ENCODE peak calls at places on chromosome 18, in seven cellular contexts. N is RPMI7951, U is T-helper 2 cell, T is kidney, I is NCI-H446 treated with DMSO at 0.1 percent for 48 hours, G is ureter, O is KG1. H is an unnamed sample.

GRCh38 chr18:6219116-6219717 is 195.5 kb downstream of the L3MBTL4 start:
- DNase-seq in N (no peak), U (no peak), T (no peak), I (no peak), G (no peak), O (peak; percentile 3), H (peak; percentile 34)

GRCh38 chr18:58635891-58636290 is 7.0 kb upstream of the ALPK2 start:
- DNase-seq in N (peak; percentile 73), U (no peak), T (no peak), I (no peak), G (no peak), O (no peak), H (no peak)

GRCh38 chr18:63567276-63567675 is 19.9 kb upstream of the SERPINB13 start:
- DNase-seq in N (no peak), U (no peak), T (no peak), I (no peak), G (no peak), O (no peak), H (no peak)

GRCh38 chr18:32439802-32440201 is 30.9 kb downstream of the GAREM1 start:
- DNase-seq in N (no peak), U (no peak), T (no peak), I (no peak), G (no peak), O (no peak), H (no peak)

GRCh38 chr18:13359195-13359594 is 140.6 kb downstream of the LDLRAD4 start:
- DNase-seq in N (no peak), U (no peak), T (no peak), I (no peak), G (no peak), O (no peak), H (no peak)

GRCh38 chr18:73101977-73102376 is 234.2 kb upstream of the NETO1 start:
- DNase-seq in N (no peak), U (no peak), T (no peak), I (no peak), G (no peak), O (no peak), H (no peak)

GRCh38 chr18:31424383-31424988 is 23.1 kb upstream of the DSG3 start:
- DNase-seq in N (no peak), U (no peak), T (no peak), I (no peak), G (no peak), O (peak; percentile 4), H (no peak)

GRCh38 chr18:36633961-36634412 is 194.8 kb downstream of the TPGS2 start:
- DNase-seq in N (peak; percentile 77), U (no peak), T (no peak), I (no peak), G (no peak), O (no peak), H (no peak)

GRCh38 chr18:67484458-67484857 is 32.1 kb downstream of the DSEL start:
- DNase-seq in N (no peak), U (no peak), T (no peak), I (no peak), G (no peak), O (no peak), H (no peak)

GRCh38 chr18:77528877-77529276 is 279.2 kb downstream of the GALR1 start:
- DNase-seq in N (no peak), U (no peak), T (no peak), I (no peak), G (no peak), O (no peak), H (no peak)

GRCh38 chr18:45619062-45619825 is 4.0 kb downstream of the SLC14A2 start:
- DNase-seq in N (no peak), U (no peak), T (peak; percentile 54), I (peak; percentile 62), G (peak; percentile 63), O (no peak), H (no peak)

GRCh38 chr18:73839441-73839840 is 308.2 kb downstream of the FBXO15 start:
- DNase-seq in N (no peak), U (no peak), T (no peak), I (no peak), G (no peak), O (no peak), H (no peak)

GRCh38 chr18:48589797-48590519 is 51.1 kb downstream of the CTIF start:
- DNase-seq in N (peak; percentile 45), U (no peak), T (no peak), I (peak; percentile 52), G (peak; percentile 65), O (no peak), H (no peak)

GRCh38 chr18:34153711-34154110 is 71.0 kb downstream of the NOL4 start:
- DNase-seq in N (peak; percentile 58), U (no peak), T (no peak), I (no peak), G (no peak), O (no peak), H (no peak)

GRCh38 chr18:48714873-48715272 is 176.0 kb downstream of the CTIF start:
- DNase-seq in N (no peak), U (no peak), T (no peak), I (no peak), G (no peak), O (no peak), H (no peak)

GRCh38 chr18:13620818-13621445 is 105.4 kb downstream of the FAM210A start:
- DNase-seq in N (no peak), U (no peak), T (no peak), I (no peak), G (peak; percentile 37), O (no peak), H (no peak)

GRCh38 chr18:21391074-21391673 is 149.1 kb downstream of the GREB1L start:
- DNase-seq in N (peak; percentile 72), U (no peak), T (no peak), I (no peak), G (no peak), O (no peak), H (no peak)

GRCh38 chr18:9365406-9365805 is 30.8 kb downstream of the TWSG1 start:
- DNase-seq in N (no peak), U (no peak), T (no peak), I (no peak), G (no peak), O (no peak), H (no peak)

GRCh38 chr18:58639751-58640427 is 11.0 kb upstream of the ALPK2 start:
- DNase-seq in N (peak; percentile 88), U (no peak), T (no peak), I (no peak), G (no peak), O (no peak), H (no peak)

GRCh38 chr18:3219621-3220335 is at the start of gene MYOM1:
- DNase-seq in N (no peak), U (no peak), T (no peak), I (no peak), G (no peak), O (no peak), H (no peak)

GRCh38 chr18:21163647-21164625 is 52.3 kb upstream of the ROCK1 start:
- DNase-seq in N (peak; percentile 82), U (no peak), T (no peak), I (no peak), G (no peak), O (peak; percentile 52), H (no peak)

GRCh38 chr18:79662051-79662450 is 17.6 kb upstream of the CTDP1 start:
- DNase-seq in N (no peak), U (no peak), T (no peak), I (no peak), G (no peak), O (no peak), H (no peak)

GRCh38 chr18:48975817-48976649 is 25.3 kb upstream of the SMAD7 start:
- DNase-seq in N (peak; percentile 64), U (peak; percentile 42), T (peak; percentile 86), I (no peak), G (no peak), O (no peak), H (peak; percentile 35)

GRCh38 chr18:79382681-79383387 is 12.9 kb upstream of the NFATC1 start:
- DNase-seq in N (no peak), U (no peak), T (peak; percentile 71), I (no peak), G (no peak), O (no peak), H (no peak)

GRCh38 chr18:80196528-80197320 is 50.6 kb downstream of the PARD6G start:
- DNase-seq in N (peak; percentile 41), U (no peak), T (no peak), I (no peak), G (peak; percentile 36), O (no peak), H (no peak)

GRCh38 chr18:43398601-43399000 is 121.3 kb upstream of the SYT4 start:
- DNase-seq in N (no peak), U (no peak), T (no peak), I (no peak), G (no peak), O (no peak), H (no peak)

GRCh38 chr18:3652380-3653262 is 202.6 kb downstream of the TGIF1 start:
- DNase-seq in N (peak; percentile 99), U (no peak), T (no peak), I (no peak), G (peak; percentile 87), O (no peak), H (peak; percentile 71)

GRCh38 chr18:24181806-24182205 is 42.9 kb downstream of the CABYR start:
- DNase-seq in N (peak; percentile 1), U (no peak), T (no peak), I (no peak), G (no peak), O (no peak), H (no peak)

GRCh38 chr18:23523429-23524212 is 20.3 kb downstream of the RMC1 start:
- DNase-seq in N (peak; percentile 49), U (no peak), T (no peak), I (no peak), G (no peak), O (no peak), H (no peak)

GRCh38 chr18:22282311-22283235 is 113.2 kb downstream of the GATA6 start:
- DNase-seq in N (peak; percentile 93), U (peak; percentile 81), T (no peak), I (no peak), G (no peak), O (no peak), H (no peak)

GRCh38 chr18:11726556-11726955 is 37.5 kb downstream of the GNAL start:
- DNase-seq in N (no peak), U (no peak), T (no peak), I (no peak), G (no peak), O (no peak), H (no peak)

GRCh38 chr18:73487956-73488355 is 620.2 kb upstream of the NETO1 start:
- DNase-seq in N (no peak), U (no peak), T (no peak), I (no peak), G (no peak), O (no peak), H (no peak)

H was measured in G401.